ENCODE peak calls at places on chromosomes 5 and 9, in six cellular contexts. C is psoas muscle; I is CD4-positive, CD25-positive, alpha-beta regulatory T cell; W is GM23248; N is OCI-LY7; U is endothelial cell of umbilical vein. X is an unnamed sample.

GRCh38 chr5:43773032-43773830 is 170.3 kb downstream of the NNT start:
- DNase-seq in C (no peak), I (no peak), W (peak; percentile 75), N (peak; percentile 1), U (peak; percentile 23), X (no peak)

GRCh38 chr9:132078369-132079356 is 1.0 kb downstream of the MED27 start:
- DNase-seq in C (peak; percentile 46), I (peak; percentile 41), W (peak; percentile 81), N (peak; percentile 36), U (peak; percentile 32), X (no peak)

GRCh38 chr5:94870496-94871214 is 252.2 kb downstream of the SLF1 start:
- DNase-seq in C (no peak), I (no peak), W (no peak), N (no peak), U (no peak), X (no peak)

GRCh38 chr9:127444921-127445850 is 6.0 kb downstream of the RPL12 start:
- DNase-seq in C (no peak), I (no peak), W (peak; percentile 72), N (peak; percentile 20), U (no peak), X (no peak)

GRCh38 chr9:93468763-93469456 is 15.5 kb upstream of the FAM120AOS start:
- DNase-seq in C (no peak), I (no peak), W (peak; percentile 65), N (no peak), U (peak; percentile 36), X (no peak)

GRCh38 chr5:180785794-180786221 is 16.8 kb downstream of the MGAT1 start:
- DNase-seq in C (peak; percentile 42), I (no peak), W (peak; percentile 75), N (no peak), U (peak; percentile 67), X (no peak)

GRCh38 chr5:44568519-44568918 is 179.3 kb upstream of the FGF10 start:
- DNase-seq in C (no peak), I (no peak), W (no peak), N (no peak), U (no peak), X (no peak)

GRCh38 chr5:78003914-78004313 is 227.8 kb upstream of the TBCA start:
- DNase-seq in C (no peak), I (no peak), W (no peak), N (no peak), U (no peak), X (no peak)

GRCh38 chr5:538801-539468 is 14.7 kb upstream of the SLC9A3 start:
- DNase-seq in C (peak; percentile 8), I (no peak), W (peak; percentile 13), N (no peak), U (no peak), X (peak; percentile 6)

GRCh38 chr5:65482280-65482726 is 583 bp upstream of the ADAMTS6 start:
- DNase-seq in C (no peak), I (peak; percentile 42), W (peak; percentile 64), N (peak; percentile 28), U (peak; percentile 75), X (no peak)

GRCh38 chr9:137319976-137320551 is 18.0 kb upstream of the NRARP start:
- DNase-seq in C (no peak), I (no peak), W (no peak), N (no peak), U (no peak), X (no peak)

GRCh38 chr5:43643327-43643726 is 40.3 kb downstream of the NNT start:
- DNase-seq in C (no peak), I (no peak), W (no peak), N (no peak), U (no peak), X (no peak)

GRCh38 chr9:4371108-4371507 is 71.2 kb upstream of the GLIS3 start:
- DNase-seq in C (no peak), I (no peak), W (peak; percentile 99), N (no peak), U (peak; percentile 13), X (no peak)

GRCh38 chr5:181188700-181189362 is 16.2 kb downstream of the TRIM7 start:
- DNase-seq in C (peak; percentile 57), I (peak; percentile 86), W (peak; percentile 81), N (peak; percentile 89), U (peak; percentile 86), X (peak; percentile 60)

GRCh38 chr9:32128546-32128945 is 255.9 kb upstream of the ACO1 start:
- DNase-seq in C (no peak), I (no peak), W (no peak), N (no peak), U (no peak), X (no peak)

GRCh38 chr9:126664893-126665695 is 51.4 kb downstream of the LMX1B start:
- DNase-seq in C (no peak), I (no peak), W (no peak), N (no peak), U (no peak), X (no peak)

GRCh38 chr5:77973253-77973609 is 197.1 kb upstream of the TBCA start:
- DNase-seq in C (no peak), I (no peak), W (no peak), N (no peak), U (peak; percentile 10), X (no peak)

GRCh38 chr5:95857185-95857945 is 34.8 kb upstream of the GLRX start:
- DNase-seq in C (peak; percentile 82), I (no peak), W (peak; percentile 66), N (no peak), U (peak; percentile 97), X (no peak)

GRCh38 chr9:114671605-114672004 is 10.4 kb downstream of the TEX48 start:
- DNase-seq in C (no peak), I (no peak), W (peak; percentile 20), N (no peak), U (no peak), X (no peak)

GRCh38 chr5:157671592-157672330 is 428 bp downstream of the C5orf52 start:
- DNase-seq in C (no peak), I (no peak), W (no peak), N (no peak), U (no peak), X (no peak)

GRCh38 chr5:171445910-171446516 is 26.6 kb downstream of the FGF18 start:
- DNase-seq in C (peak; percentile 67), I (no peak), W (peak; percentile 89), N (no peak), U (no peak), X (no peak)

GRCh38 chr5:179162351-179163235 is 102.4 kb downstream of the ZNF354C start:
- DNase-seq in C (no peak), I (no peak), W (no peak), N (no peak), U (no peak), X (no peak)

GRCh38 chr5:179165421-179166170 is 105.4 kb downstream of the ZNF354C start:
- DNase-seq in C (no peak), I (no peak), W (no peak), N (no peak), U (no peak), X (no peak)

GRCh38 chr5:179161901-179162300 is 101.7 kb downstream of the ZNF354C start:
- DNase-seq in C (no peak), I (no peak), W (no peak), N (no peak), U (no peak), X (no peak)

GRCh38 chr5:179164331-179165311 is 104.4 kb downstream of the ZNF354C start:
- DNase-seq in C (no peak), I (no peak), W (no peak), N (no peak), U (no peak), X (no peak)

GRCh38 chr5:179163236-179164155 is 103.3 kb downstream of the ZNF354C start:
- DNase-seq in C (no peak), I (no peak), W (no peak), N (no peak), U (no peak), X (no peak)
- H3K9me3 ChIP-seq in C (no peaks in the 10 kb centered on the region), I (no peaks in the 10 kb centered on the region), W (no peaks in the 10 kb centered on the region), N (no peaks in the 10 kb centered on the region), U (peaks cover 5% of the 10 kb centered on the region), X (no peaks in the 10 kb centered on the region)

GRCh38 chr5:173590436-173591299 is 25.8 kb downstream of the BOD1 start:
- DNase-seq in C (peak; percentile 26), I (no peak), W (no peak), N (no peak), U (no peak), X (no peak)
- H3K9me3 ChIP-seq in C (peaks cover 10% of the 10 kb centered on the region), I (peaks cover 43% of the 10 kb centered on the region), W (no peaks in the 10 kb centered on the region), N (peaks cover 37% of the 10 kb centered on the region), U (peaks cover 2% of the 10 kb centered on the region), X (peaks cover 9% of the 10 kb centered on the region)

GRCh38 chr5:141430332-141431113 is at the start of gene PCDHGA12:
- DNase-seq in C (peak; percentile 69), I (peak; percentile 46), W (peak; percentile 92), N (peak; percentile 76), U (peak; percentile 87), X (no peak)
- H3K9me3 ChIP-seq in C (peaks cover 10% of the 10 kb centered on the region), I (peaks cover 21% of the 10 kb centered on the region), W (no peaks in the 10 kb centered on the region), N (no peaks in the 10 kb centered on the region), U (no peaks in the 10 kb centered on the region), X (peaks cover 8% of the 10 kb centered on the region)

DNA sequence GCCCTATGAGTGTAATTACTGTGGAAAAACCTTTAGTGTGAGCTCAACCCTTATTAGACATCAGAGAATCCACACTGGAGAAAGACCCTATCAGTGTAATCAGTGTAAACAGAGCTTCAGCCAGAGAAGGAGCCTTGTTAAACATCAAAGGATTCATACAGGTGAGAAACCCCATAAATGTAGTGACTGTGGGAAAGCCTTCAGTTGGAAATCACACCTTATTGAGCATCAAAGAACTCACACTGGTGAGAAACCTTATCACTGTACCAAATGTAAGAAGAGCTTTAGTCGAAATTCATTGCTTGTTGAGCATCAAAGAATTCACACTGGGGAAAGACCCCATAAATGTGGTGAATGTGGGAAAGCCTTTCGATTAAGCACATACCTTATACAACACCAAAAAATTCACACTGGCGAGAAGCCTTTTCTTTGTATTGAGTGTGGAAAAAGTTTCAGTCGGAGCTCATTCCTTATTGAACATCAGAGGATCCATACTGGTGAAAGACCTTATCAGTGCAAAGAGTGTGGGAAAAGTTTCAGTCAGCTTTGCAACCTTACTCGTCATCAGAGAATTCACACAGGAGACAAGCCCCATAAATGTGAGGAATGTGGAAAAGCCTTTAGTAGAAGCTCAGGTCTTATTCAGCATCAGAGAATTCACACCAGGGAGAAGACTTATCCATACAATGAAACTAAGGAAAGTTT is 9.9 kb downstream of the ZNF189 start:
- DNase-seq in C (no peak), I (no peak), W (no peak), N (no peak), U (no peak), X (no peak)
- H3K9me3 ChIP-seq in C (peaks cover 95% of the 10 kb centered on the region), I (peaks cover 95% of the 10 kb centered on the region), W (peaks cover 20% of the 10 kb centered on the region), N (peaks cover 14% of the 10 kb centered on the region), U (peaks cover 30% of the 10 kb centered on the region), X (peaks cover 48% of the 10 kb centered on the region)

DNA sequence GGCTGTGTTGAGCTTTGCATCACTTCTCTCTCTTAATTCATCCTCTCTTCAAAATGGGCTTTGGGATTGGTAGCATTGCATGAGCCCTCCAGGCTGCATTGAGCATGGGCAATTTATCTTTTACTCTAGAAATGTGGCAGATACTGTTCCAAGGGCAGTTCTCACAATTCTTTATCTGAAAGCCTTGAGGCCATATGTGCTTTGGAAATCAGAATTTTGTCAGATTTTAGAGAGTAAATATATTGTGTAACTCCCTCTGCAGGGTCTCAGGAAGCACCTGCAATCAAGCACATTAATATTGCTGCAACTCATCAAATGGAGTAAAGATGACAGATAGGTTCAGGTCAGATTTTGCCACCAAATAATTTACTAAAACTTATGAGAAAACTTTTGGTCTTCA is 17.6 kb downstream of the ALDOB start:
- DNase-seq in C (no peak), I (no peak), W (no peak), N (no peak), U (no peak), X (no peak)
- H3K9me3 ChIP-seq in C (peaks cover 39% of the 10 kb centered on the region), I (peaks cover 50% of the 10 kb centered on the region), W (no peaks in the 10 kb centered on the region), N (no peaks in the 10 kb centered on the region), U (no peaks in the 10 kb centered on the region), X (peaks cover 14% of the 10 kb centered on the region)

X was measured in T-helper 17 cell.